ENCODE peak calls at places on chromosomes 12 and 14, in ten cellular contexts. U is activated B cell treated with CpG ODN at 0.5 μM for 24 hours, E is neural crest cell, A is GM20000, W is B cell, Q is body of pancreas, L is right atrium auricular region, C is AG09319, J is OCI-LY7, F is testis. Z is an unnamed sample.

GRCh38 chr12:91989143-91989542 is 156.5 kb downstream of the BTG1 start:
- DNase-seq in A (no peak), E (no peak), W (no peak), C (no peak), F (no peak), J (no peak), L (no peak), Q (no peak), U (no peak), Z (no peak)

GRCh38 chr14:76426161-76426696 is 50.3 kb downstream of the ESRRB start:
- DNase-seq in L (no peak), J (no peak), F (no peak), E (no peak), C (no peak), W (no peak), U (no peak), A (no peak), Q (no peak), Z (no peak)

GRCh38 chr12:91406920-91407341 is 224.3 kb upstream of the DCN start:
- DNase-seq in F (no peak), C (no peak), U (no peak), E (no peak), A (peak; percentile 11), L (no peak), J (no peak), Q (no peak), W (no peak), Z (no peak)

GRCh38 chr12:113756609-113757008 is 209.5 kb downstream of the RBM19 start:
- DNase-seq in E (no peak), Q (no peak), W (no peak), L (no peak), F (no peak), A (no peak), C (no peak), U (no peak), J (no peak), Z (no peak)

GRCh38 chr12:71787574-71787973 is 32.9 kb downstream of the RAB21 start:
- DNase-seq in W (no peak), U (no peak), Q (no peak), F (no peak), C (no peak), L (no peak), J (no peak), A (no peak), E (no peak), Z (no peak)

GRCh38 chr12:99476956-99477355 is 170.6 kb upstream of the GARIN6 start:
- DNase-seq in E (no peak), U (no peak), F (no peak), Q (no peak), J (no peak), C (no peak), W (no peak), A (no peak), L (no peak), Z (no peak)

GRCh38 chr14:96931751-96932150 is 134.6 kb downstream of the VRK1 start:
- DNase-seq in W (no peak), J (no peak), F (no peak), C (no peak), U (no peak), E (no peak), Q (no peak), L (no peak), A (no peak), Z (no peak)

GRCh38 chr12:117076410-117077372 is 22.5 kb downstream of the TESC start:
- DNase-seq in F (no peak), U (no peak), Q (no peak), W (no peak), E (no peak), J (no peak), C (no peak), L (no peak), A (no peak), Z (no peak)

GRCh38 chr14:85634205-85634604 is 104.3 kb downstream of the FLRT2 start:
- DNase-seq in W (no peak), U (no peak), F (no peak), L (no peak), C (peak; percentile 5), Q (no peak), A (no peak), E (no peak), J (no peak), Z (no peak)

GRCh38 chr14:44490966-44491365 is 16.1 kb downstream of the FSCB start:
- DNase-seq in A (no peak), W (no peak), Q (no peak), L (no peak), F (no peak), C (no peak), U (no peak), E (no peak), J (no peak), Z (no peak)

GRCh38 chr12:69284131-69284530 is 44.8 kb downstream of the CPSF6 start:
- DNase-seq in U (no peak), L (peak; percentile 80), A (peak; percentile 15), E (peak; percentile 40), F (peak; percentile 84), C (peak; percentile 12), J (no peak), Q (peak; percentile 79), W (no peak), Z (no peak)
- TF ChIP-seq CTCF in U (no peak), L (peak; percentile 31), A (no peak), E (peak; percentile 44), F (no peak), C (no peak), J (no peak), Q (no peak), W (peak; percentile 14), Z (no peak)

DNA sequence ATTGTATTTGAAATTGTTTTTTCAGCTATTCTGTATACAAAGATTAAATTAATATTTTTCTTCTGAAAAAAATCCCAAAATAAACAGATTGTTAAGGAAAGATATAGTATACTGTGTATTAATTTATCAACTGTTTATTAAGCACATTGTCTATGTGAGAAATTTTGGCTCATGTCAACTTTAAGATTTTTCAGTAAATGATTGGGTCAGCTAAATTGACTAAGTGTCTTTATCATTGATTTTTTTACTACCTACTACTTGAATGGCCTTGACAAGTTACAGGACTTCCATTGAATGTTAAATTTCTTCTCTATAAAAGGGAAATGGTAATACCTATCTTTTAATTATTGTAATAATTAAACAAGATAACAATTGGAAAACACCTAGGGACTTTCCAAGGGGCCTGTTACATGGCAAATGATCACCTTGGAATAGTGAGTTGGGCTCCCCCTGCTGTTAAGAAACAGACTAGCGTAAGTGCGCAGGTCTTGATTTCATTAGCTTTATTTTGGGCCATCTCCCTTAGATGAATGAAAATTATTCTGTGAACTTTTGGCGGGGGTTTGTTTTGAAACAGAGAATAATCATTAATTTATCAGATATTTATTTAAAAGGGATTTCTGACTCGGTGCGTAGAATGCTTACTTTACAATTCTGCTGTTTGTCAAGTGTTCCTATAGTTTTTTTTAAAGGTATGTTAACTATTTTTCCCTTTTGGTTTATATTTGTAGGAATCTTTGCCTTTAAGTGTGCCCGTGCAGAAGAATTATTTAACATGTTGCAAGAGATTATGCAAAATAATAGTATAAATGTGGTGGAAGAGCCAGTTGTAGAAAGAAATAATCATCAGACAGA is 14.5 kb upstream of the CCT2 start:
- DNase-seq in C (peak; percentile 29), F (peak; percentile 75), Q (peak; percentile 73), L (no peak), W (peak; percentile 65), U (no peak), A (peak; percentile 61), E (peak; percentile 53), J (peak; percentile 75), Z (peak; percentile 22)
- TF ChIP-seq CTCF in C (peak; percentile 77), F (peak; percentile 55), Q (peak; percentile 83), L (peak; percentile 82), W (peak; percentile 94), U (peak; percentile 88), A (peak; percentile 54), E (peak; percentile 91), J (peak; percentile 96), Z (peak; percentile 81)

GRCh38 chr14:92598549-92598905 is 84.9 kb downstream of the RIN3 start:
- DNase-seq in F (no peak), J (no peak), Q (no peak), C (no peak), L (no peak), A (no peak), W (no peak), E (no peak), U (no peak), Z (no peak)

GRCh38 chr14:92597873-92598548 is 84.4 kb downstream of the RIN3 start:
- DNase-seq in W (no peak), Q (no peak), L (no peak), F (no peak), A (no peak), J (no peak), C (no peak), E (no peak), U (no peak), Z (no peak)

GRCh38 chr14:92595267-92595666 is 81.7 kb downstream of the RIN3 start:
- DNase-seq in J (no peak), L (no peak), A (no peak), W (no peak), U (no peak), F (peak; percentile 4), E (no peak), C (no peak), Q (no peak), Z (no peak)

GRCh38 chr14:92599786-92600185 is 86.2 kb downstream of the RIN3 start:
- DNase-seq in E (no peak), L (no peak), C (no peak), Q (no peak), A (no peak), F (no peak), J (no peak), U (no peak), W (no peak), Z (no peak)

DNA sequence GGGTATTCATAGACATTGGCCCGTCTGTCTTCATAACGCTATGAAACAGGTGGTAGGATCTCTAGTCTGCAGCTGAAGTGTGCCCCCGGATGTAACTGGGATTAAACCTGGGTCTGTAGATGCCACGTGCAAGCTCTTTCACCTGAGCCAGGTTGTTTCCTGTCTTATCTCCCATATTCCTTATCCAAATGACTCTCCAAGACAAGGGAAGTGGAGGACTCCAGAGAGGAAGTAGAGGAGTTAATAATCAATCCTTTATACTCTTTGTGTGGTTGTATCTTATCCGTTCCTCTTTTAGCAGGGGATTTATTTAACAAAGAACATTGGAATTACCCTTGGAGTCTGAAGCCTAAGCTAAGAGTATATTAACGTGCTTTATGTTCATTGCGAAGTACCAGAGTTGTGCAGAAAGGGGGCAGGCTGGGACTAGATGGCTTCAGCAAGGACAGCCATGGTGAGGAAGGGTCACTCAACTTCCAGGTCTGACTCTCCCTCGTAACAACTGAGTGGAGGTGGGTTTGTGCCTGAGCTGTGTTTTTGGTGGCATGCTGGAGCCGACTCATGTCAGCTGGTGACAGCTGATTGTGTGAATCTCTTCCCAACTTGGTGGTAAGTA is 82.9 kb downstream of the RIN3 start:
- DNase-seq in Q (no peak), E (no peak), A (no peak), U (no peak), L (no peak), F (no peak), W (no peak), J (no peak), C (no peak), Z (no peak)
- TF ChIP-seq CTCF in Q (no peak), E (no peak), A (no peak), U (no peak), L (no peak), F (no peak), W (no peak), J (no peak), C (no peak), Z (no peak)

DNA sequence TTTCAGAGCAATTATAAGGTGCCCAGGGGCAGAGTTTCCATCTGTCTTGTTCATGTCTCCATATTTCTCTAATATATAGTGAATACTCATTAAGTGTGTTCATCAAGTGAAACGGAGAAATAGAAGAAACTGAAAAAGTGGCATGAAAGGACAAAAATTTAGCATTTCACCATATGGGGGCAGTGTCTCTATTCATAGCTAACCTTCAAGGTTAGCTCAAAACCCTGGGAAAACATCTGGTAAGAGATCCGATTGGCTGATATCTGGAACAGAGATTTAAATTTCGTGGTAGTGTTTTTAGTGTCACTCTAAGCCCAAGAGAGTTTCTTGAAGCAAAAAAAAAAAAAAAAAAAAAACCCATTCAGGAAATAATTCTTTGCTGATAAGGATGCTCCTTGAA is 367.5 kb downstream of the DAD1 start:
- DNase-seq in Q (no peak), W (no peak), L (no peak), J (peak; percentile 43), C (no peak), U (no peak), F (no peak), E (no peak), A (peak; percentile 34), Z (no peak)
- TF ChIP-seq CTCF in Q (no peak), W (peak; percentile 66), L (no peak), J (peak; percentile 82), C (peak; percentile 14), U (peak; percentile 36), F (no peak), E (peak; percentile 49), A (no peak), Z (peak; percentile 24)

Z was measured in natural killer cell.